ENCODE peak calls at places on chromosome 2, in ten cellular contexts. One of them, this sample, is unnamed.

GRCh38 chr2:146940016-146940685 is 904.7 kb upstream of the ACVR2A start:
- DNase-seq in MCF 10A: no peak
- DNase-seq in GM04504: peak
- DNase-seq in cerebellum: no peak
- DNase-seq in activated CD8-positive, alpha-beta T cell treated with anti-CD3 and anti-CD28 coated beads, Interleukin-2, amount 10 ng/mL, durations not matched to agents 7 days and 5 days: no peak
- DNase-seq in midbrain: no peak
- DNase-seq in astrocyte of the spinal cord: no peak
- DNase-seq in stimulated activated naive CD8-positive, alpha-beta T cell treated with anti-CD3 and anti-CD28 coated beads, Interleukin-15, Interleukin-2, amounts not matched to agents 100 U/mL and 50 U/mL, for 24 hours: no peak
- DNase-seq in NCI-H748 treated with DMSO at 0.1 percent for 48 hours: no peak
- DNase-seq in NCI-H2081: no peak
- DNase-seq in this sample: no peak

GRCh38 chr2:74089816-74090745 is 57.6 kb downstream of the BOLA3 start:
- DNase-seq in astrocyte of the spinal cord: peak
- DNase-seq in MCF 10A: no peak
- DNase-seq in cerebellum: no peak
- DNase-seq in stimulated activated naive CD8-positive, alpha-beta T cell treated with anti-CD3 and anti-CD28 coated beads, Interleukin-15, Interleukin-2, amounts not matched to agents 100 U/mL and 50 U/mL, for 24 hours: no peak
- DNase-seq in GM04504: no peak
- DNase-seq in NCI-H748 treated with DMSO at 0.1 percent for 48 hours: no peak
- DNase-seq in activated CD8-positive, alpha-beta T cell treated with anti-CD3 and anti-CD28 coated beads, Interleukin-2, amount 10 ng/mL, durations not matched to agents 7 days and 5 days: no peak
- DNase-seq in midbrain: no peak
- DNase-seq in NCI-H2081: no peak
- DNase-seq in this sample: no peak

GRCh38 chr2:63692002-63692606 is 103.3 kb downstream of the MDH1 start:
- DNase-seq in activated CD8-positive, alpha-beta T cell treated with anti-CD3 and anti-CD28 coated beads, Interleukin-2, amount 10 ng/mL, durations not matched to agents 7 days and 5 days: peak
- DNase-seq in MCF 10A: peak
- DNase-seq in astrocyte of the spinal cord: peak
- DNase-seq in GM04504: no peak
- DNase-seq in stimulated activated naive CD8-positive, alpha-beta T cell treated with anti-CD3 and anti-CD28 coated beads, Interleukin-15, Interleukin-2, amounts not matched to agents 100 U/mL and 50 U/mL, for 24 hours: no peak
- DNase-seq in cerebellum: peak
- DNase-seq in midbrain: peak
- DNase-seq in NCI-H748 treated with DMSO at 0.1 percent for 48 hours: no peak
- DNase-seq in NCI-H2081: peak
- DNase-seq in this sample: no peak

GRCh38 chr2:108315408-108316193 is 26.9 kb downstream of the SULT1C2 start:
- DNase-seq in stimulated activated naive CD8-positive, alpha-beta T cell treated with anti-CD3 and anti-CD28 coated beads, Interleukin-15, Interleukin-2, amounts not matched to agents 100 U/mL and 50 U/mL, for 24 hours: no peak
- DNase-seq in cerebellum: no peak
- DNase-seq in MCF 10A: no peak
- DNase-seq in midbrain: no peak
- DNase-seq in GM04504: no peak
- DNase-seq in activated CD8-positive, alpha-beta T cell treated with anti-CD3 and anti-CD28 coated beads, Interleukin-2, amount 10 ng/mL, durations not matched to agents 7 days and 5 days: no peak
- DNase-seq in NCI-H748 treated with DMSO at 0.1 percent for 48 hours: no peak
- DNase-seq in NCI-H2081: no peak
- DNase-seq in astrocyte of the spinal cord: no peak
- DNase-seq in this sample: no peak

GRCh38 chr2:53353372-53354111 is 414.1 kb upstream of the CHAC2 start:
- DNase-seq in GM04504: peak
- DNase-seq in astrocyte of the spinal cord: peak
- DNase-seq in cerebellum: no peak
- DNase-seq in midbrain: no peak
- DNase-seq in NCI-H748 treated with DMSO at 0.1 percent for 48 hours: peak
- DNase-seq in NCI-H2081: no peak
- DNase-seq in activated CD8-positive, alpha-beta T cell treated with anti-CD3 and anti-CD28 coated beads, Interleukin-2, amount 10 ng/mL, durations not matched to agents 7 days and 5 days: no peak
- DNase-seq in MCF 10A: peak
- DNase-seq in stimulated activated naive CD8-positive, alpha-beta T cell treated with anti-CD3 and anti-CD28 coated beads, Interleukin-15, Interleukin-2, amounts not matched to agents 100 U/mL and 50 U/mL, for 24 hours: no peak
- DNase-seq in this sample: no peak

GRCh38 chr2:133420748-133421147 is 147.5 kb downstream of the NCKAP5 start:
- DNase-seq in stimulated activated naive CD8-positive, alpha-beta T cell treated with anti-CD3 and anti-CD28 coated beads, Interleukin-15, Interleukin-2, amounts not matched to agents 100 U/mL and 50 U/mL, for 24 hours: no peak
- DNase-seq in GM04504: no peak
- DNase-seq in astrocyte of the spinal cord: no peak
- DNase-seq in NCI-H748 treated with DMSO at 0.1 percent for 48 hours: no peak
- DNase-seq in activated CD8-positive, alpha-beta T cell treated with anti-CD3 and anti-CD28 coated beads, Interleukin-2, amount 10 ng/mL, durations not matched to agents 7 days and 5 days: no peak
- DNase-seq in MCF 10A: no peak
- DNase-seq in NCI-H2081: no peak
- DNase-seq in cerebellum: no peak
- DNase-seq in midbrain: no peak
- DNase-seq in this sample: no peak

GRCh38 chr2:239678186-239678490 is 277.3 kb upstream of the HDAC4 start:
- DNase-seq in activated CD8-positive, alpha-beta T cell treated with anti-CD3 and anti-CD28 coated beads, Interleukin-2, amount 10 ng/mL, durations not matched to agents 7 days and 5 days: no peak
- DNase-seq in NCI-H748 treated with DMSO at 0.1 percent for 48 hours: no peak
- DNase-seq in GM04504: no peak
- DNase-seq in NCI-H2081: no peak
- DNase-seq in MCF 10A: no peak
- DNase-seq in stimulated activated naive CD8-positive, alpha-beta T cell treated with anti-CD3 and anti-CD28 coated beads, Interleukin-15, Interleukin-2, amounts not matched to agents 100 U/mL and 50 U/mL, for 24 hours: no peak
- DNase-seq in midbrain: no peak
- DNase-seq in astrocyte of the spinal cord: no peak
- DNase-seq in cerebellum: no peak
- DNase-seq in this sample: no peak

GRCh38 chr2:114009125-114009923 is 119.4 kb downstream of the ACTR3 start:
- DNase-seq in cerebellum: no peak
- DNase-seq in activated CD8-positive, alpha-beta T cell treated with anti-CD3 and anti-CD28 coated beads, Interleukin-2, amount 10 ng/mL, durations not matched to agents 7 days and 5 days: no peak
- DNase-seq in astrocyte of the spinal cord: no peak
- DNase-seq in GM04504: no peak
- DNase-seq in midbrain: no peak
- DNase-seq in MCF 10A: no peak
- DNase-seq in stimulated activated naive CD8-positive, alpha-beta T cell treated with anti-CD3 and anti-CD28 coated beads, Interleukin-15, Interleukin-2, amounts not matched to agents 100 U/mL and 50 U/mL, for 24 hours: no peak
- DNase-seq in NCI-H2081: no peak
- DNase-seq in NCI-H748 treated with DMSO at 0.1 percent for 48 hours: no peak
- DNase-seq in this sample: no peak

GRCh38 chr2:190984595-190984994 is 29.4 kb downstream of the STAT1 start:
- DNase-seq in GM04504: peak
- DNase-seq in astrocyte of the spinal cord: peak
- DNase-seq in midbrain: no peak
- DNase-seq in cerebellum: no peak
- DNase-seq in stimulated activated naive CD8-positive, alpha-beta T cell treated with anti-CD3 and anti-CD28 coated beads, Interleukin-15, Interleukin-2, amounts not matched to agents 100 U/mL and 50 U/mL, for 24 hours: no peak
- DNase-seq in activated CD8-positive, alpha-beta T cell treated with anti-CD3 and anti-CD28 coated beads, Interleukin-2, amount 10 ng/mL, durations not matched to agents 7 days and 5 days: no peak
- DNase-seq in NCI-H748 treated with DMSO at 0.1 percent for 48 hours: no peak
- DNase-seq in NCI-H2081: no peak
- DNase-seq in MCF 10A: peak
- DNase-seq in this sample: no peak

GRCh38 chr2:60515751-60516226 is 37.7 kb downstream of the BCL11A start:
- DNase-seq in NCI-H748 treated with DMSO at 0.1 percent for 48 hours: no peak
- DNase-seq in NCI-H2081: no peak
- DNase-seq in GM04504: peak
- DNase-seq in midbrain: no peak
- DNase-seq in activated CD8-positive, alpha-beta T cell treated with anti-CD3 and anti-CD28 coated beads, Interleukin-2, amount 10 ng/mL, durations not matched to agents 7 days and 5 days: no peak
- DNase-seq in stimulated activated naive CD8-positive, alpha-beta T cell treated with anti-CD3 and anti-CD28 coated beads, Interleukin-15, Interleukin-2, amounts not matched to agents 100 U/mL and 50 U/mL, for 24 hours: peak
- DNase-seq in cerebellum: no peak
- DNase-seq in MCF 10A: peak
- DNase-seq in astrocyte of the spinal cord: peak
- DNase-seq in this sample: no peak

GRCh38 chr2:100237770-100238169 is 84.5 kb downstream of the LONRF2 start:
- DNase-seq in cerebellum: no peak
- DNase-seq in astrocyte of the spinal cord: no peak
- DNase-seq in activated CD8-positive, alpha-beta T cell treated with anti-CD3 and anti-CD28 coated beads, Interleukin-2, amount 10 ng/mL, durations not matched to agents 7 days and 5 days: no peak
- DNase-seq in NCI-H2081: no peak
- DNase-seq in NCI-H748 treated with DMSO at 0.1 percent for 48 hours: no peak
- DNase-seq in stimulated activated naive CD8-positive, alpha-beta T cell treated with anti-CD3 and anti-CD28 coated beads, Interleukin-15, Interleukin-2, amounts not matched to agents 100 U/mL and 50 U/mL, for 24 hours: no peak
- DNase-seq in midbrain: no peak
- DNase-seq in MCF 10A: no peak
- DNase-seq in GM04504: no peak
- DNase-seq in this sample: no peak

GRCh38 chr2:53545159-53546055 is 222.2 kb upstream of the CHAC2 start:
- DNase-seq in cerebellum: peak
- DNase-seq in activated CD8-positive, alpha-beta T cell treated with anti-CD3 and anti-CD28 coated beads, Interleukin-2, amount 10 ng/mL, durations not matched to agents 7 days and 5 days: no peak
- DNase-seq in MCF 10A: peak
- DNase-seq in astrocyte of the spinal cord: no peak
- DNase-seq in GM04504: no peak
- DNase-seq in stimulated activated naive CD8-positive, alpha-beta T cell treated with anti-CD3 and anti-CD28 coated beads, Interleukin-15, Interleukin-2, amounts not matched to agents 100 U/mL and 50 U/mL, for 24 hours: no peak
- DNase-seq in midbrain: peak
- DNase-seq in NCI-H748 treated with DMSO at 0.1 percent for 48 hours: no peak
- DNase-seq in NCI-H2081: no peak
- DNase-seq in this sample: no peak

GRCh38 chr2:88003074-88003755 is 13.1 kb downstream of the RNU2-63P start:
- DNase-seq in NCI-H748 treated with DMSO at 0.1 percent for 48 hours: no peak
- DNase-seq in cerebellum: no peak
- DNase-seq in astrocyte of the spinal cord: peak
- DNase-seq in MCF 10A: no peak
- DNase-seq in stimulated activated naive CD8-positive, alpha-beta T cell treated with anti-CD3 and anti-CD28 coated beads, Interleukin-15, Interleukin-2, amounts not matched to agents 100 U/mL and 50 U/mL, for 24 hours: no peak
- DNase-seq in activated CD8-positive, alpha-beta T cell treated with anti-CD3 and anti-CD28 coated beads, Interleukin-2, amount 10 ng/mL, durations not matched to agents 7 days and 5 days: no peak
- DNase-seq in midbrain: no peak
- DNase-seq in NCI-H2081: no peak
- DNase-seq in GM04504: no peak
- DNase-seq in this sample: no peak

GRCh38 chr2:109128466-109129355 is at the start of gene SH3RF3:
- DNase-seq in activated CD8-positive, alpha-beta T cell treated with anti-CD3 and anti-CD28 coated beads, Interleukin-2, amount 10 ng/mL, durations not matched to agents 7 days and 5 days: no peak
- DNase-seq in NCI-H748 treated with DMSO at 0.1 percent for 48 hours: no peak
- DNase-seq in midbrain: no peak
- DNase-seq in cerebellum: no peak
- DNase-seq in NCI-H2081: peak
- DNase-seq in stimulated activated naive CD8-positive, alpha-beta T cell treated with anti-CD3 and anti-CD28 coated beads, Interleukin-15, Interleukin-2, amounts not matched to agents 100 U/mL and 50 U/mL, for 24 hours: peak
- DNase-seq in astrocyte of the spinal cord: peak
- DNase-seq in GM04504: no peak
- DNase-seq in MCF 10A: peak
- DNase-seq in this sample: no peak

GRCh38 chr2:161061786-161062185 is 98.4 kb upstream of the TANK start:
- DNase-seq in midbrain: no peak
- DNase-seq in astrocyte of the spinal cord: no peak
- DNase-seq in activated CD8-positive, alpha-beta T cell treated with anti-CD3 and anti-CD28 coated beads, Interleukin-2, amount 10 ng/mL, durations not matched to agents 7 days and 5 days: no peak
- DNase-seq in cerebellum: no peak
- DNase-seq in MCF 10A: no peak
- DNase-seq in NCI-H748 treated with DMSO at 0.1 percent for 48 hours: no peak
- DNase-seq in GM04504: no peak
- DNase-seq in NCI-H2081: no peak
- DNase-seq in stimulated activated naive CD8-positive, alpha-beta T cell treated with anti-CD3 and anti-CD28 coated beads, Interleukin-15, Interleukin-2, amounts not matched to agents 100 U/mL and 50 U/mL, for 24 hours: no peak
- DNase-seq in this sample: no peak

GRCh38 chr2:229445013-229445412 is 173.9 kb upstream of the PID1 start:
- DNase-seq in astrocyte of the spinal cord: peak
- DNase-seq in MCF 10A: peak
- DNase-seq in activated CD8-positive, alpha-beta T cell treated with anti-CD3 and anti-CD28 coated beads, Interleukin-2, amount 10 ng/mL, durations not matched to agents 7 days and 5 days: no peak
- DNase-seq in cerebellum: no peak
- DNase-seq in stimulated activated naive CD8-positive, alpha-beta T cell treated with anti-CD3 and anti-CD28 coated beads, Interleukin-15, Interleukin-2, amounts not matched to agents 100 U/mL and 50 U/mL, for 24 hours: no peak
- DNase-seq in NCI-H2081: no peak
- DNase-seq in NCI-H748 treated with DMSO at 0.1 percent for 48 hours: no peak
- DNase-seq in midbrain: peak
- DNase-seq in GM04504: peak
- DNase-seq in this sample: no peak

GRCh38 chr2:33408109-33408508 is 68.3 kb upstream of the RASGRP3 start:
- DNase-seq in stimulated activated naive CD8-positive, alpha-beta T cell treated with anti-CD3 and anti-CD28 coated beads, Interleukin-15, Interleukin-2, amounts not matched to agents 100 U/mL and 50 U/mL, for 24 hours: no peak
- DNase-seq in NCI-H2081: no peak
- DNase-seq in NCI-H748 treated with DMSO at 0.1 percent for 48 hours: no peak
- DNase-seq in cerebellum: no peak
- DNase-seq in GM04504: no peak
- DNase-seq in activated CD8-positive, alpha-beta T cell treated with anti-CD3 and anti-CD28 coated beads, Interleukin-2, amount 10 ng/mL, durations not matched to agents 7 days and 5 days: no peak
- DNase-seq in astrocyte of the spinal cord: no peak
- DNase-seq in MCF 10A: no peak
- DNase-seq in midbrain: no peak
- DNase-seq in this sample: no peak

GRCh38 chr2:21469564-21469963 is 345.8 kb downstream of the TDRD15 start:
- DNase-seq in GM04504: no peak
- DNase-seq in NCI-H748 treated with DMSO at 0.1 percent for 48 hours: no peak
- DNase-seq in cerebellum: no peak
- DNase-seq in midbrain: no peak
- DNase-seq in NCI-H2081: no peak
- DNase-seq in MCF 10A: no peak
- DNase-seq in astrocyte of the spinal cord: no peak
- DNase-seq in stimulated activated naive CD8-positive, alpha-beta T cell treated with anti-CD3 and anti-CD28 coated beads, Interleukin-15, Interleukin-2, amounts not matched to agents 100 U/mL and 50 U/mL, for 24 hours: no peak
- DNase-seq in activated CD8-positive, alpha-beta T cell treated with anti-CD3 and anti-CD28 coated beads, Interleukin-2, amount 10 ng/mL, durations not matched to agents 7 days and 5 days: no peak
- DNase-seq in this sample: no peak

GRCh38 chr2:121297217-121297830 is 12.3 kb upstream of the TFCP2L1 start:
- DNase-seq in MCF 10A: peak
- DNase-seq in NCI-H748 treated with DMSO at 0.1 percent for 48 hours: no peak
- DNase-seq in midbrain: no peak
- DNase-seq in stimulated activated naive CD8-positive, alpha-beta T cell treated with anti-CD3 and anti-CD28 coated beads, Interleukin-15, Interleukin-2, amounts not matched to agents 100 U/mL and 50 U/mL, for 24 hours: no peak
- DNase-seq in activated CD8-positive, alpha-beta T cell treated with anti-CD3 and anti-CD28 coated beads, Interleukin-2, amount 10 ng/mL, durations not matched to agents 7 days and 5 days: no peak
- DNase-seq in astrocyte of the spinal cord: peak
- DNase-seq in NCI-H2081: peak
- DNase-seq in cerebellum: no peak
- DNase-seq in GM04504: no peak
- DNase-seq in this sample: no peak

GRCh38 chr2:86064006-86064405 is 41.7 kb downstream of the POLR1A start:
- DNase-seq in GM04504: no peak
- DNase-seq in cerebellum: no peak
- DNase-seq in NCI-H2081: no peak
- DNase-seq in NCI-H748 treated with DMSO at 0.1 percent for 48 hours: no peak
- DNase-seq in activated CD8-positive, alpha-beta T cell treated with anti-CD3 and anti-CD28 coated beads, Interleukin-2, amount 10 ng/mL, durations not matched to agents 7 days and 5 days: no peak
- DNase-seq in astrocyte of the spinal cord: peak
- DNase-seq in stimulated activated naive CD8-positive, alpha-beta T cell treated with anti-CD3 and anti-CD28 coated beads, Interleukin-15, Interleukin-2, amounts not matched to agents 100 U/mL and 50 U/mL, for 24 hours: no peak
- DNase-seq in midbrain: no peak
- DNase-seq in MCF 10A: peak
- DNase-seq in this sample: no peak

GRCh38 chr2:203105996-203106395 is 91.3 kb downstream of the NBEAL1 start:
- DNase-seq in midbrain: no peak
- DNase-seq in MCF 10A: no peak
- DNase-seq in GM04504: no peak
- DNase-seq in cerebellum: no peak
- DNase-seq in astrocyte of the spinal cord: no peak
- DNase-seq in NCI-H2081: no peak
- DNase-seq in NCI-H748 treated with DMSO at 0.1 percent for 48 hours: no peak
- DNase-seq in stimulated activated naive CD8-positive, alpha-beta T cell treated with anti-CD3 and anti-CD28 coated beads, Interleukin-15, Interleukin-2, amounts not matched to agents 100 U/mL and 50 U/mL, for 24 hours: no peak
- DNase-seq in activated CD8-positive, alpha-beta T cell treated with anti-CD3 and anti-CD28 coated beads, Interleukin-2, amount 10 ng/mL, durations not matched to agents 7 days and 5 days: no peak
- DNase-seq in this sample: no peak

GRCh38 chr2:236910966-236911495 is 174.7 kb upstream of the COPS8 start:
- DNase-seq in MCF 10A: no peak
- DNase-seq in astrocyte of the spinal cord: no peak
- DNase-seq in activated CD8-positive, alpha-beta T cell treated with anti-CD3 and anti-CD28 coated beads, Interleukin-2, amount 10 ng/mL, durations not matched to agents 7 days and 5 days: peak
- DNase-seq in stimulated activated naive CD8-positive, alpha-beta T cell treated with anti-CD3 and anti-CD28 coated beads, Interleukin-15, Interleukin-2, amounts not matched to agents 100 U/mL and 50 U/mL, for 24 hours: no peak
- DNase-seq in cerebellum: no peak
- DNase-seq in GM04504: no peak
- DNase-seq in NCI-H748 treated with DMSO at 0.1 percent for 48 hours: no peak
- DNase-seq in NCI-H2081: no peak
- DNase-seq in midbrain: no peak
- DNase-seq in this sample: no peak

GRCh38 chr2:20997953-20998722 is 45.7 kb downstream of the APOB start:
- DNase-seq in GM04504: no peak
- DNase-seq in NCI-H2081: no peak
- DNase-seq in astrocyte of the spinal cord: no peak
- DNase-seq in stimulated activated naive CD8-positive, alpha-beta T cell treated with anti-CD3 and anti-CD28 coated beads, Interleukin-15, Interleukin-2, amounts not matched to agents 100 U/mL and 50 U/mL, for 24 hours: no peak
- DNase-seq in NCI-H748 treated with DMSO at 0.1 percent for 48 hours: no peak
- DNase-seq in midbrain: no peak
- DNase-seq in MCF 10A: no peak
- DNase-seq in activated CD8-positive, alpha-beta T cell treated with anti-CD3 and anti-CD28 coated beads, Interleukin-2, amount 10 ng/mL, durations not matched to agents 7 days and 5 days: no peak
- DNase-seq in cerebellum: no peak
- DNase-seq in this sample: no peak

GRCh38 chr2:112640800-112641675 is 4.7 kb upstream of the SLC20A1 start:
- DNase-seq in midbrain: no peak
- DNase-seq in stimulated activated naive CD8-positive, alpha-beta T cell treated with anti-CD3 and anti-CD28 coated beads, Interleukin-15, Interleukin-2, amounts not matched to agents 100 U/mL and 50 U/mL, for 24 hours: no peak
- DNase-seq in NCI-H748 treated with DMSO at 0.1 percent for 48 hours: no peak
- DNase-seq in NCI-H2081: no peak
- DNase-seq in activated CD8-positive, alpha-beta T cell treated with anti-CD3 and anti-CD28 coated beads, Interleukin-2, amount 10 ng/mL, durations not matched to agents 7 days and 5 days: no peak
- DNase-seq in GM04504: peak
- DNase-seq in astrocyte of the spinal cord: peak
- DNase-seq in cerebellum: no peak
- DNase-seq in MCF 10A: peak
- DNase-seq in this sample: no peak

GRCh38 chr2:70336552-70336951 is 34.7 kb upstream of the FAM136A start:
- DNase-seq in stimulated activated naive CD8-positive, alpha-beta T cell treated with anti-CD3 and anti-CD28 coated beads, Interleukin-15, Interleukin-2, amounts not matched to agents 100 U/mL and 50 U/mL, for 24 hours: no peak
- DNase-seq in NCI-H748 treated with DMSO at 0.1 percent for 48 hours: no peak
- DNase-seq in NCI-H2081: no peak
- DNase-seq in midbrain: no peak
- DNase-seq in MCF 10A: no peak
- DNase-seq in GM04504: no peak
- DNase-seq in activated CD8-positive, alpha-beta T cell treated with anti-CD3 and anti-CD28 coated beads, Interleukin-2, amount 10 ng/mL, durations not matched to agents 7 days and 5 days: no peak
- DNase-seq in astrocyte of the spinal cord: no peak
- DNase-seq in cerebellum: no peak
- DNase-seq in this sample: no peak

GRCh38 chr2:152715854-152716428 is 1.3 kb downstream of the PRPF40A start:
- DNase-seq in NCI-H748 treated with DMSO at 0.1 percent for 48 hours: no peak
- DNase-seq in GM04504: no peak
- DNase-seq in stimulated activated naive CD8-positive, alpha-beta T cell treated with anti-CD3 and anti-CD28 coated beads, Interleukin-15, Interleukin-2, amounts not matched to agents 100 U/mL and 50 U/mL, for 24 hours: peak
- DNase-seq in midbrain: no peak
- DNase-seq in NCI-H2081: peak
- DNase-seq in cerebellum: no peak
- DNase-seq in MCF 10A: peak
- DNase-seq in activated CD8-positive, alpha-beta T cell treated with anti-CD3 and anti-CD28 coated beads, Interleukin-2, amount 10 ng/mL, durations not matched to agents 7 days and 5 days: peak
- DNase-seq in astrocyte of the spinal cord: no peak
- DNase-seq in this sample: no peak

GRCh38 chr2:118224144-118224887 is 136.0 kb downstream of the INSIG2 start:
- DNase-seq in cerebellum: no peak
- DNase-seq in astrocyte of the spinal cord: peak
- DNase-seq in GM04504: no peak
- DNase-seq in activated CD8-positive, alpha-beta T cell treated with anti-CD3 and anti-CD28 coated beads, Interleukin-2, amount 10 ng/mL, durations not matched to agents 7 days and 5 days: peak
- DNase-seq in stimulated activated naive CD8-positive, alpha-beta T cell treated with anti-CD3 and anti-CD28 coated beads, Interleukin-15, Interleukin-2, amounts not matched to agents 100 U/mL and 50 U/mL, for 24 hours: peak
- DNase-seq in midbrain: no peak
- DNase-seq in MCF 10A: no peak
- DNase-seq in NCI-H2081: no peak
- DNase-seq in NCI-H748 treated with DMSO at 0.1 percent for 48 hours: no peak
- DNase-seq in this sample: peak

GRCh38 chr2:1755436-1756191 is 11.3 kb upstream of the PXDN start:
- DNase-seq in midbrain: no peak
- DNase-seq in astrocyte of the spinal cord: peak
- DNase-seq in NCI-H2081: no peak
- DNase-seq in stimulated activated naive CD8-positive, alpha-beta T cell treated with anti-CD3 and anti-CD28 coated beads, Interleukin-15, Interleukin-2, amounts not matched to agents 100 U/mL and 50 U/mL, for 24 hours: no peak
- DNase-seq in GM04504: no peak
- DNase-seq in NCI-H748 treated with DMSO at 0.1 percent for 48 hours: no peak
- DNase-seq in cerebellum: no peak
- DNase-seq in MCF 10A: no peak
- DNase-seq in activated CD8-positive, alpha-beta T cell treated with anti-CD3 and anti-CD28 coated beads, Interleukin-2, amount 10 ng/mL, durations not matched to agents 7 days and 5 days: no peak
- DNase-seq in this sample: no peak

This sample was measured in T-helper 17 cell.